ENCODE peak calls at places on chromosomes 7 and 10, in ten cellular contexts. One of them, this sample, is unnamed.

GRCh38 chr7:1943933-1944618 is 274.0 kb downstream of the ELFN1 start:
- DNase-seq in H1: no peak
- DNase-seq in ovary: no peak
- DNase-seq in sigmoid colon: no peak
- DNase-seq in A549: no peak
- DNase-seq in transverse colon: no peak
- DNase-seq in GM12878: no peak
- DNase-seq in HepG2: no peak
- DNase-seq in K562: no peak
- DNase-seq in stomach: no peak
- DNase-seq in this sample: no peak

GRCh38 chr10:24952146-24952700 is at the start of gene PRTFDC1:
- DNase-seq in H1: no peak
- DNase-seq in ovary: peak
- DNase-seq in sigmoid colon: peak
- DNase-seq in A549: peak
- DNase-seq in transverse colon: peak
- DNase-seq in GM12878: no peak
- DNase-seq in HepG2: no peak
- DNase-seq in K562: peak
- DNase-seq in stomach: peak
- DNase-seq in this sample: peak

GRCh38 chr10:72692897-72693598 is 1.1 kb downstream of the MCU start:
- DNase-seq in H1: no peak
- DNase-seq in ovary: peak
- DNase-seq in sigmoid colon: no peak
- DNase-seq in A549: no peak
- DNase-seq in transverse colon: peak
- DNase-seq in GM12878: no peak
- DNase-seq in HepG2: no peak
- DNase-seq in K562: no peak
- DNase-seq in stomach: no peak
- DNase-seq in this sample: no peak

GRCh38 chr7:134605978-134606923 is 40.4 kb upstream of the BPGM start:
- DNase-seq in H1: no peak
- DNase-seq in ovary: peak
- DNase-seq in sigmoid colon: peak
- DNase-seq in A549: peak
- DNase-seq in transverse colon: peak
- DNase-seq in GM12878: no peak
- DNase-seq in HepG2: peak
- DNase-seq in K562: peak
- DNase-seq in stomach: peak
- DNase-seq in this sample: peak

GRCh38 chr7:27115161-27116018 is 12.9 kb upstream of the HOXA2 start:
- DNase-seq in H1: no peak
- DNase-seq in ovary: no peak
- DNase-seq in sigmoid colon: peak
- DNase-seq in A549: peak
- DNase-seq in transverse colon: peak
- DNase-seq in GM12878: no peak
- DNase-seq in HepG2: no peak
- DNase-seq in K562: no peak
- DNase-seq in stomach: no peak
- DNase-seq in this sample: no peak

GRCh38 chr10:43964486-43964885 is 315.8 kb upstream of the ZNF32 start:
- DNase-seq in H1: no peak
- DNase-seq in ovary: no peak
- DNase-seq in sigmoid colon: no peak
- DNase-seq in A549: no peak
- DNase-seq in transverse colon: no peak
- DNase-seq in GM12878: no peak
- DNase-seq in HepG2: no peak
- DNase-seq in K562: no peak
- DNase-seq in stomach: no peak
- DNase-seq in this sample: no peak

GRCh38 chr10:52578871-52579405 is 193.6 kb downstream of the MBL2 start:
- DNase-seq in H1: no peak
- DNase-seq in ovary: no peak
- DNase-seq in sigmoid colon: no peak
- DNase-seq in A549: no peak
- DNase-seq in transverse colon: no peak
- DNase-seq in GM12878: no peak
- DNase-seq in HepG2: no peak
- DNase-seq in K562: no peak
- DNase-seq in stomach: no peak
- DNase-seq in this sample: no peak

GRCh38 chr7:118492466-118492865 is 268.0 kb downstream of the ANKRD7 start:
- DNase-seq in H1: no peak
- DNase-seq in ovary: no peak
- DNase-seq in sigmoid colon: no peak
- DNase-seq in A549: no peak
- DNase-seq in transverse colon: no peak
- DNase-seq in GM12878: no peak
- DNase-seq in HepG2: no peak
- DNase-seq in K562: no peak
- DNase-seq in stomach: no peak
- DNase-seq in this sample: no peak

GRCh38 chr7:155003215-155003999 is 483 bp upstream of the PAXIP1 start:
- DNase-seq in H1: no peak
- DNase-seq in ovary: peak
- DNase-seq in sigmoid colon: peak
- DNase-seq in A549: peak
- DNase-seq in transverse colon: peak
- DNase-seq in GM12878: no peak
- DNase-seq in HepG2: peak
- DNase-seq in K562: peak
- DNase-seq in stomach: peak
- DNase-seq in this sample: peak

GRCh38 chr10:48742891-48743845 is 58.5 kb downstream of the WDFY4 start:
- DNase-seq in H1: no peak
- DNase-seq in ovary: no peak
- DNase-seq in sigmoid colon: no peak
- DNase-seq in A549: no peak
- DNase-seq in transverse colon: no peak
- DNase-seq in GM12878: no peak
- DNase-seq in HepG2: no peak
- DNase-seq in K562: no peak
- DNase-seq in stomach: no peak
- DNase-seq in this sample: no peak

GRCh38 chr7:3162286-3162685 is 118.6 kb upstream of the CARD11 start:
- DNase-seq in H1: no peak
- DNase-seq in ovary: no peak
- DNase-seq in sigmoid colon: no peak
- DNase-seq in A549: no peak
- DNase-seq in transverse colon: no peak
- DNase-seq in GM12878: no peak
- DNase-seq in HepG2: no peak
- DNase-seq in K562: peak
- DNase-seq in stomach: no peak
- DNase-seq in this sample: no peak

GRCh38 chr10:70733051-70733450 is 52.1 kb downstream of the TBATA start:
- DNase-seq in H1: no peak
- DNase-seq in ovary: no peak
- DNase-seq in sigmoid colon: no peak
- DNase-seq in A549: no peak
- DNase-seq in transverse colon: no peak
- DNase-seq in GM12878: no peak
- DNase-seq in HepG2: no peak
- DNase-seq in K562: no peak
- DNase-seq in stomach: no peak
- DNase-seq in this sample: no peak

GRCh38 chr7:42869131-42870020 is 42.5 kb downstream of the C7orf25 start:
- DNase-seq in H1: no peak
- DNase-seq in ovary: no peak
- DNase-seq in sigmoid colon: no peak
- DNase-seq in A549: no peak
- DNase-seq in transverse colon: no peak
- DNase-seq in GM12878: peak
- DNase-seq in HepG2: no peak
- DNase-seq in K562: peak
- DNase-seq in stomach: no peak
- DNase-seq in this sample: no peak
- TF ChIP-seq EP300 in H1: no peak
- TF ChIP-seq EP300 in ovary: no peak
- TF ChIP-seq EP300 in sigmoid colon: no peak
- TF ChIP-seq EP300 in A549: no peak
- TF ChIP-seq EP300 in transverse colon: no peak
- TF ChIP-seq EP300 in GM12878: peak
- TF ChIP-seq EP300 in HepG2: no peak
- TF ChIP-seq EP300 in K562: no peak
- TF ChIP-seq EP300 in stomach: no peak
- TF ChIP-seq EP300 in this sample: no peak

DNA sequence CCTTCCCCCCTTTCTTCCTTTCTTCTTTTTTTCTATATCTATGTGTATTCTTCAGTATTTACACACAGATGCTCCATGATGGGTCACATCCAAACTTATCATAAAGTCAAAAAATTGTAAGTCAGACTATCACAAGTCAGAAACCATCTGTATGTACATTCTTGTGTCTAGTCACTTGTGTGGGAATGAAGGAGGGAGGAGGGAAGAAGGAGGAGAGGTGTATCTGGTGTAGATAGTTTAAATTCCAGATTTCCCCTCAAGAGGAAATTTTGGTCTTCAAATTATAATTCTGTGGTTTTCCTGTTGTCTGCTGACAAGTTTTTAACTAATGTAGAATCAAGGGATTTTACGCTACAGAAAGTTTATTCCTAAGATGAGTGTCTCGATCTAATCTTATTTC is 287.2 kb downstream of the ETV1 start:
- DNase-seq in H1: no peak
- DNase-seq in ovary: no peak
- DNase-seq in sigmoid colon: no peak
- DNase-seq in A549: no peak
- DNase-seq in transverse colon: no peak
- DNase-seq in GM12878: no peak
- DNase-seq in HepG2: no peak
- DNase-seq in K562: no peak
- DNase-seq in stomach: no peak
- DNase-seq in this sample: no peak
- TF ChIP-seq EP300 in H1: no peak
- TF ChIP-seq EP300 in ovary: no peak
- TF ChIP-seq EP300 in sigmoid colon: no peak
- TF ChIP-seq EP300 in A549: no peak
- TF ChIP-seq EP300 in transverse colon: no peak
- TF ChIP-seq EP300 in GM12878: no peak
- TF ChIP-seq EP300 in HepG2: no peak
- TF ChIP-seq EP300 in K562: no peak
- TF ChIP-seq EP300 in stomach: no peak
- TF ChIP-seq EP300 in this sample: no peak

GRCh38 chr7:98837632-98837972 is 32.2 kb downstream of the TMEM130 start:
- DNase-seq in H1: no peak
- DNase-seq in ovary: no peak
- DNase-seq in sigmoid colon: no peak
- DNase-seq in A549: no peak
- DNase-seq in transverse colon: no peak
- DNase-seq in GM12878: no peak
- DNase-seq in HepG2: no peak
- DNase-seq in K562: no peak
- DNase-seq in stomach: no peak
- DNase-seq in this sample: no peak

GRCh38 chr7:98836811-98837631 is 32.8 kb downstream of the TMEM130 start:
- DNase-seq in H1: peak
- DNase-seq in ovary: no peak
- DNase-seq in sigmoid colon: no peak
- DNase-seq in A549: peak
- DNase-seq in transverse colon: peak
- DNase-seq in GM12878: no peak
- DNase-seq in HepG2: peak
- DNase-seq in K562: peak
- DNase-seq in stomach: peak
- DNase-seq in this sample: no peak

GRCh38 chr7:98834949-98835348 is 34.9 kb downstream of the TMEM130 start:
- DNase-seq in H1: no peak
- DNase-seq in ovary: no peak
- DNase-seq in sigmoid colon: no peak
- DNase-seq in A549: no peak
- DNase-seq in transverse colon: no peak
- DNase-seq in GM12878: no peak
- DNase-seq in HepG2: no peak
- DNase-seq in K562: no peak
- DNase-seq in stomach: no peak
- DNase-seq in this sample: no peak

GRCh38 chr7:98840096-98840495 is 29.7 kb downstream of the TMEM130 start:
- DNase-seq in H1: no peak
- DNase-seq in ovary: no peak
- DNase-seq in sigmoid colon: no peak
- DNase-seq in A549: no peak
- DNase-seq in transverse colon: no peak
- DNase-seq in GM12878: no peak
- DNase-seq in HepG2: no peak
- DNase-seq in K562: no peak
- DNase-seq in stomach: no peak
- DNase-seq in this sample: no peak

DNA sequence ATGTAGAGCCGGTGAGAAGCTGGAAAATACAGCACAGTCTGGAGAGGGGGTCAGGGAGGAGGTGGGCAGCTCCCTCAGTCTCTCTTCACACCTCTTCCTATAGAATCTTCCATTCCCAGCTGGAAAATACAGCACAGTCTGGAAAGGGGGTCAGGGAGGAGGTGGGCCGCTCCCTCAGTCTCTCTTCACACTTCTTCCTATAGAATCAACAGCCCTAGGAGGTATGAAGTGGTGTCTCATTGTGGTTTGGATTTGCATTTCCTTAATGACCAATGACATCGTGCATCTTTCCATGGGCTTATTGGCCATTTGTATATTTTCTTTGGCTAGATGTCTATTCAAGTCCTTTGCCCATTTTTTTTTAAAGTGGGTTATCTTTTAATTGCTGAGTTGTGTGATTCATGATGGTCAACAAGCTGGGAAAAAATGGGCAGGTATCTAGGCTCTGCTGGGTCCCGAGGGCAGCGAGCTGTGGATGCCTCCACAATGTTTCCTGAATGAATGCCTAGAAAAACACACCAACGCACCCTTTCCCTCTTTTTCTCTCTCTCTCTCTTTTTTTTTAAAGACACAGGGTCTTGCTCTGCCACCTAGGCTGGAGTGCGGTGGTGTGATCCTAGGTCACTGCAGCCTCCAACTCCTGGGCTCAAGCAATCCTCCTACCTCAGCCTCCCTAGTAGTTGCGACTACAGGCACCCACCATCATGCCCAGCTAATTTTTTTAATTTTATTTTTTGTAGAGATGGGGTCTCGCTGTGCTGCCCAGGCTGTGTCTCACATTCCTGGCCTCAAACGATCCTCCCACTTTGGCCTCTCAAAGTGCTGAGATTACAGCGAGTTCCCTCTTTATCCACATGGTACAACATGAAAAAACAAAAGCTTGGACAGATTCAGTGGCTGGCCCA is 29.0 kb downstream of the TMEM130 start:
- DNase-seq in H1: no peak
- DNase-seq in ovary: no peak
- DNase-seq in sigmoid colon: no peak
- DNase-seq in A549: no peak
- DNase-seq in transverse colon: no peak
- DNase-seq in GM12878: no peak
- DNase-seq in HepG2: no peak
- DNase-seq in K562: no peak
- DNase-seq in stomach: peak
- DNase-seq in this sample: no peak
- TF ChIP-seq EP300 in H1: no peak
- TF ChIP-seq EP300 in ovary: no peak
- TF ChIP-seq EP300 in sigmoid colon: no peak
- TF ChIP-seq EP300 in A549: no peak
- TF ChIP-seq EP300 in transverse colon: no peak
- TF ChIP-seq EP300 in GM12878: no peak
- TF ChIP-seq EP300 in HepG2: no peak
- TF ChIP-seq EP300 in K562: no peak
- TF ChIP-seq EP300 in stomach: no peak
- TF ChIP-seq EP300 in this sample: no peak

GRCh38 chr7:31997423-31997822 is 72.8 kb downstream of the PDE1C start:
- DNase-seq in H1: no peak
- DNase-seq in ovary: no peak
- DNase-seq in sigmoid colon: no peak
- DNase-seq in A549: no peak
- DNase-seq in transverse colon: no peak
- DNase-seq in GM12878: no peak
- DNase-seq in HepG2: no peak
- DNase-seq in K562: no peak
- DNase-seq in stomach: no peak
- DNase-seq in this sample: no peak
- TF ChIP-seq EP300 in H1: no peak
- TF ChIP-seq EP300 in ovary: no peak
- TF ChIP-seq EP300 in sigmoid colon: no peak
- TF ChIP-seq EP300 in A549: no peak
- TF ChIP-seq EP300 in transverse colon: no peak
- TF ChIP-seq EP300 in GM12878: no peak
- TF ChIP-seq EP300 in HepG2: no peak
- TF ChIP-seq EP300 in K562: no peak
- TF ChIP-seq EP300 in stomach: no peak
- TF ChIP-seq EP300 in this sample: no peak

This sample was measured in tibial nerve.